ENCODE peak calls at places on chromosomes 4 and X, in ten cellular contexts. O, A, I, P, T, C, N, F, L and V are unnamed samples.

GRCh38 chr4:145043306-145043705 is 54.7 kb downstream of the ANAPC10 start:
- DNase-seq in O (peak; percentile 23), A (no peak), I (no peak), P (no peak), T (no peak), C (no peak), N (no peak), F (no peak), L (no peak), V (no peak)

GRCh38 chr4:76850010-76850441 is 47.9 kb downstream of the SOWAHB start:
- DNase-seq in O (no peak), A (peak; percentile 87), I (peak; percentile 29), P (peak; percentile 90), T (no peak), C (no peak), N (no peak), F (no peak), L (no peak), V (no peak)

GRCh38 chr4:87978656-87979055 is 3.1 kb downstream of the SPP1 start:
- DNase-seq in O (no peak), A (peak; percentile 41), I (peak; percentile 15), P (no peak), T (no peak), C (no peak), N (no peak), F (no peak), L (no peak), V (no peak)

GRCh38 chr4:185227131-185227551 is 17.7 kb downstream of the SNX25 start:
- DNase-seq in O (no peak), A (no peak), I (no peak), P (no peak), T (no peak), C (no peak), N (no peak), F (no peak), L (no peak), V (no peak)

GRCh38 chr4:81756042-81756441 is 284.3 kb upstream of the RASGEF1B start:
- DNase-seq in O (no peak), A (no peak), I (no peak), P (no peak), T (no peak), C (no peak), N (no peak), F (no peak), L (no peak), V (no peak)

GRCh38 chr4:98529970-98530569 is 128.3 kb downstream of the TSPAN5 start:
- DNase-seq in O (no peak), A (no peak), I (no peak), P (no peak), T (no peak), C (no peak), N (no peak), F (no peak), L (no peak), V (no peak)

GRCh38 chrX:7372843-7373525 is 225.0 kb upstream of the PUDP start:
- DNase-seq in O (no peak), A (peak; percentile 25), I (peak; percentile 18), P (peak; percentile 16), T (no peak), C (no peak), N (no peak), F (no peak), L (no peak), V (no peak)

GRCh38 chr4:4506961-4507360 is 34.9 kb downstream of the STX18 start:
- DNase-seq in O (no peak), A (no peak), I (no peak), P (peak; percentile 33), T (no peak), C (no peak), N (no peak), F (no peak), L (no peak), V (no peak)

GRCh38 chrX:19332983-19333382 is 10.7 kb upstream of the PDHA1 start:
- DNase-seq in O (no peak), A (peak; percentile 63), I (no peak), P (peak; percentile 31), T (no peak), C (no peak), N (no peak), F (no peak), L (peak; percentile 0), V (no peak)

GRCh38 chrX:78513996-78514745 is 145.0 kb downstream of the RTL3 start:
- DNase-seq in O (no peak), A (no peak), I (no peak), P (no peak), T (no peak), C (no peak), N (no peak), F (no peak), L (no peak), V (no peak)

GRCh38 chr4:98662619-98663225 is 4.3 kb upstream of the TSPAN5 start:
- DNase-seq in O (no peak), A (peak; percentile 32), I (no peak), P (no peak), T (peak; percentile 15), C (peak; percentile 20), N (no peak), F (peak; percentile 21), L (peak; percentile 38), V (no peak)

GRCh38 chr4:78527103-78527502 is 24.5 kb upstream of the ANXA3 start:
- DNase-seq in O (no peak), A (no peak), I (no peak), P (no peak), T (no peak), C (no peak), N (no peak), F (no peak), L (no peak), V (no peak)

GRCh38 chr4:6568689-6569332 is 6.2 kb upstream of the MAN2B2 start:
- DNase-seq in O (no peak), A (peak; percentile 84), I (peak; percentile 56), P (peak; percentile 48), T (no peak), C (no peak), N (no peak), F (no peak), L (no peak), V (no peak)

GRCh38 chr4:78561677-78562076 is 10.1 kb downstream of the ANXA3 start:
- DNase-seq in O (no peak), A (no peak), I (no peak), P (peak; percentile 51), T (no peak), C (no peak), N (no peak), F (no peak), L (no peak), V (no peak)

GRCh38 chr4:80071643-80072606 is 1.1 kb downstream of the ANTXR2 start:
- DNase-seq in O (peak; percentile 58), A (peak; percentile 26), I (peak; percentile 23), P (peak; percentile 31), T (peak; percentile 37), C (peak; percentile 67), N (no peak), F (peak; percentile 71), L (peak; percentile 21), V (no peak)